ENCODE peak calls at places on chromosomes 5 and 9, in nine cellular contexts. J, N, D, E, F, I, V, Q and L are unnamed samples.
A peak's percentile ranks its signal among the peaks of the same experiment; 100 is the strongest.

GRCh38 chr9:32966036-32966435 is 35.4 kb downstream of the APTX start:
- DNase-seq in J (no peak), N (no peak), D (no peak), E (peak; percentile 28), F (no peak), I (no peak), V (no peak), Q (no peak), L (no peak)

GRCh38 chr5:171617787-171618690 is 167.6 kb upstream of the SMIM23 start:
- DNase-seq in J (no peak), N (no peak), D (no peak), E (no peak), F (no peak), I (no peak), V (no peak), Q (no peak), L (no peak)

GRCh38 chr5:151680944-151681427 is 5.7 kb downstream of the SPARC start:
- DNase-seq in J (no peak), N (no peak), D (peak; percentile 53), E (peak; percentile 32), F (peak; percentile 49), I (no peak), V (peak; percentile 47), Q (no peak), L (no peak)

GRCh38 chr9:81522721-81523551 is 166.4 kb downstream of the TLE1 start:
- DNase-seq in J (no peak), N (no peak), D (peak; percentile 35), E (peak; percentile 57), F (peak; percentile 83), I (no peak), V (peak; percentile 67), Q (peak; percentile 61), L (peak; percentile 71)

GRCh38 chr9:133101356-133102189 is 19.5 kb downstream of the RALGDS start:
- DNase-seq in J (peak; percentile 74), N (peak; percentile 60), D (no peak), E (no peak), F (no peak), I (no peak), V (no peak), Q (peak; percentile 4), L (no peak)

GRCh38 chr9:4346111-4346510 is 46.2 kb upstream of the GLIS3 start:
- DNase-seq in J (no peak), N (no peak), D (no peak), E (no peak), F (no peak), I (no peak), V (no peak), Q (no peak), L (no peak)

GRCh38 chr5:1079961-1080360 is 31.9 kb downstream of the SLC12A7 start:
- DNase-seq in J (no peak), N (no peak), D (no peak), E (no peak), F (no peak), I (no peak), V (no peak), Q (no peak), L (no peak)

GRCh38 chr9:133634024-133634691 is 2.0 kb upstream of the DBH start:
- DNase-seq in J (no peak), N (no peak), D (no peak), E (no peak), F (no peak), I (no peak), V (no peak), Q (no peak), L (no peak)

GRCh38 chr9:86547596-86547995 is 193.4 kb upstream of the TUT7 start:
- DNase-seq in J (no peak), N (no peak), D (no peak), E (no peak), F (no peak), I (no peak), V (peak; percentile 34), Q (no peak), L (no peak)

GRCh38 chr5:155620819-155621410 is 607.4 kb downstream of the KIF4B start:
- DNase-seq in J (no peak), N (no peak), D (no peak), E (no peak), F (no peak), I (no peak), V (no peak), Q (no peak), L (no peak)

GRCh38 chr5:149617760-149618306 is 36.5 kb downstream of the ARHGEF37 start:
- DNase-seq in J (no peak), N (no peak), D (no peak), E (no peak), F (no peak), I (no peak), V (no peak), Q (no peak), L (no peak)

GRCh38 chr9:113705938-113706519 is 170.1 kb upstream of the ZNF618 start:
- DNase-seq in J (no peak), N (no peak), D (peak; percentile 23), E (no peak), F (no peak), I (no peak), V (no peak), Q (peak; percentile 48), L (no peak)

GRCh38 chr5:179801304-179802206 is 5.1 kb downstream of the MGAT4B start:
- DNase-seq in J (peak; percentile 94), N (peak; percentile 91), D (peak; percentile 81), E (no peak), F (peak; percentile 48), I (peak; percentile 74), V (peak; percentile 82), Q (peak; percentile 90), L (peak; percentile 42)

GRCh38 chr9:88791105-88791805 is 200.0 kb upstream of the S1PR3 start:
- DNase-seq in J (no peak), N (no peak), D (no peak), E (peak; percentile 99), F (peak; percentile 92), I (no peak), V (peak; percentile 95), Q (no peak), L (peak; percentile 89)

DNA sequence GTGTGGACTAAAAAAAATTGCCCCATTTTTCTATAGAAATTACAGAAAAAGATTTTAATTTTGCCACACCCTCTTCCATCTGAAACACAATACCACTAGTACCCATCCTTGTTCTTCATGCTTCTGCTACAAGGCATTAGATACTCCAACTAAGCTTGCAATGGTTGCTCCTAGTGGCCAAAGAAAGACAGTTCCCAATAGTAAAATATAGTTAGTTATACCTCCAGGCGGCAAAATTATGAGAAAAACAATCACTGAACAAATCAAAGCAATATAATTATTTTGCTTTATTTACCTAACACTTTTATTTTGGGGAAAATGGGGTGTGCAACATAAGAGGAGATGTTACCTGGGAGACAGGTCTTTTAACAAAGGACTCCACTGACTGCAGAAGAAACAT is 101.2 kb downstream of the RAPGEF6 start:
- DNase-seq in J (no peak), N (no peak), D (no peak), E (no peak), F (no peak), I (no peak), V (no peak), Q (no peak), L (no peak)
- TF ChIP-seq CTCF in J (no peak), N (peak; percentile 22), D (peak; percentile 9), E (no peak), F (peak; percentile 13), I (peak; percentile 37), V (peak; percentile 1), Q (no peak), L (peak; percentile 23)

GRCh38 chr5:177454397-177455035 is 7.9 kb downstream of the PRR7 start:
- DNase-seq in J (peak; percentile 99), N (peak; percentile 96), D (peak; percentile 94), E (peak; percentile 72), F (peak; percentile 89), I (peak; percentile 91), V (peak; percentile 97), Q (peak; percentile 95), L (peak; percentile 89)
- H3K4me3 ChIP-seq in J (peak overlapping the region; percentile 69), N (peak overlapping the region; percentile 57), D (peak overlapping the region; percentile 54), E (peak overlapping the region; percentile 57), F (peak overlapping the region; percentile 45), I (peak overlapping the region; percentile 75), V (peak overlapping the region; percentile 48), Q (peak overlapping the region; percentile 17), L (peak overlapping the region; percentile 27)

GRCh38 chr5:144143625-144144024 is 26.8 kb downstream of the YIPF5 start:
- DNase-seq in J (no peak), N (no peak), D (no peak), E (no peak), F (no peak), I (no peak), V (no peak), Q (no peak), L (no peak)

GRCh38 chr5:144142030-144142825 is 28.2 kb downstream of the YIPF5 start:
- DNase-seq in J (no peak), N (no peak), D (peak; percentile 47), E (peak; percentile 56), F (peak; percentile 70), I (no peak), V (peak; percentile 74), Q (no peak), L (peak; percentile 60)

GRCh38 chr5:144142826-144143167 is 27.7 kb downstream of the YIPF5 start:
- DNase-seq in J (no peak), N (no peak), D (no peak), E (no peak), F (no peak), I (no peak), V (no peak), Q (no peak), L (no peak)

GRCh38 chr5:144141581-144141980 is 28.9 kb downstream of the YIPF5 start:
- DNase-seq in J (no peak), N (no peak), D (no peak), E (no peak), F (no peak), I (no peak), V (no peak), Q (no peak), L (no peak)

DNA sequence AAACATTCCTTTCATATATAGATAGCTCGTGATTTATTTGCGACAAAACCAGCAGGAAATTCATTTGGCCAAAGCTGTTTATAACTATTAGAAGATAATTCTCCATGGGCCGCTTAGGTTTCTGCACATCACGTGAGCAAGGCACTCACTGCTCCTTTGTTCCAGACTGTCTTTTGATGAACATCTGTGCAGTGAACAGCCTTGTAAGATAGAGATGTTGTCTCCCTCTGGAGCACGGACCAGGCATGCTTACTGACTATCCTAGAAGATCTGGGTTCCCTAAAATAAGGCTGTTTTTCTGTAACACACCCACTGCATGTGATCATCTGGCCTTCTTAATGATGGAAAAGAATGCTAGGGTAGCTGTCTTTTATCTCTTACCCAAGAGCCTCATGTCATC is 30.9 kb downstream of the YIPF5 start:
- DNase-seq in J (no peak), N (no peak), D (no peak), E (peak; percentile 61), F (peak; percentile 44), I (no peak), V (peak; percentile 78), Q (no peak), L (peak; percentile 24)
- TF ChIP-seq CTCF in J (no peak), N (no peak), D (peak; percentile 14), E (peak; percentile 36), F (peak; percentile 25), I (no peak), V (peak; percentile 56), Q (no peak), L (peak; percentile 27)

DNA sequence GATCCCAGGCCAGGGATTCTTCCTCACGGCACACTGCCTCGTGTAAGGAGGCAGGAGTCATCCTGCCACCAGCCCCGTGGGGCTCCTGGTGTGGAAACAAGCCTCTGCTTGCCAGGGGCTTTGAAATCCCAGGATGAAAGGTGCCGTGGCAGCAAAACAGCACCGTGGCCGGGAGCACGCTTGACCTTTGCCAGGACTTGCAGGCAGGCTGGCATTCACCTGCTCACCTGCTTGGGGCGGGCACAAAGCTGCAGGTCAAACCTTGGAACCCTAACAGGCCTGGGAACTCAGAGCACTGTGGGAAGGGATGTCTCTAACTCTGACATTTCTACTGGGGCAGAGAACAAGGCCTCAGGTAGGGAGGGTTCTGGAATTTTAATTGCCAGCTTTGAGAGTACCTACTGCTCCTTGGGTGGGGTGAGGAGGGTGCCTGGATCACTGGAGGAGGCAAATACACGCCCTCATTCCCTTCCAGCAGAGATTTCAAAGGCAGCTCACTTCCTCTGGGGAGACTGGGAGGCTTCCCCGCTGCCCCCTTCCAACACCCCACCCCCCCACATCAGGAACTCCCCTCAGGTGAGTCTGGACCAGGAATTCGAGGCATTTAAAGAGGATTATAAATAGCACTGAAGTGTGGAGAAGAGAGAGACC is 45.6 kb upstream of the STXBP1 start:
- DNase-seq in J (no peak), N (peak; percentile 77), D (no peak), E (no peak), F (no peak), I (no peak), V (peak; percentile 47), Q (no peak), L (no peak)
- H3K4me3 ChIP-seq in J (peak overlapping the region; percentile 78), N (peak overlapping the region; percentile 92), D (peak overlapping the region; percentile 95), E (peak overlapping the region; percentile 94), F (peak overlapping the region; percentile 94), I (peak overlapping the region; percentile 94), V (peak overlapping the region; percentile 93), Q (peak overlapping the region; percentile 95), L (peak overlapping the region; percentile 89)